ENCODE peak calls at places on chromosome 14, in four cellular contexts. E is sigmoid colon, R is astrocyte of the spinal cord, U is dorsolateral prefrontal cortex. W is an unnamed sample.
A peak's percentile ranks its signal among the peaks of the same experiment; 100 is the strongest.

GRCh38 chr14:99174081-99174851 is 97.7 kb downstream of the BCL11B start:
- DNase-seq in E (peak; percentile 44), U (no peak), R (no peak), W (no peak)

GRCh38 chr14:62125793-62126192 is 363.6 kb downstream of the SNAPC1 start:
- DNase-seq in E (no peak), R (no peak), U (no peak), W (no peak)

GRCh38 chr14:71716371-71716770 is 215.9 kb upstream of the RGS6 start:
- DNase-seq in U (no peak), E (no peak), R (peak; percentile 74), W (no peak)

GRCh38 chr14:72471346-72471745 is 422.6 kb downstream of the DPF3 start:
- DNase-seq in U (no peak), R (no peak), E (no peak), W (no peak)

GRCh38 chr14:53002576-53002975 is 51.7 kb upstream of the FERMT2 start:
- DNase-seq in R (no peak), U (no peak), E (no peak), W (no peak)

GRCh38 chr14:98612434-98613200 is 659.4 kb downstream of the BCL11B start:
- DNase-seq in R (no peak), E (no peak), U (no peak), W (no peak)

GRCh38 chr14:61145258-61145902 is 135.8 kb downstream of the TMEM30B start:
- DNase-seq in R (peak; percentile 95), E (no peak), U (no peak), W (peak; percentile 90)

GRCh38 chr14:77041837-77042557 is 13.5 kb upstream of the IRF2BPL start:
- DNase-seq in R (peak; percentile 97), U (no peak), E (peak; percentile 89), W (peak; percentile 95)

GRCh38 chr14:22536853-22537338 is 52.1 kb downstream of the DAD1 start:
- DNase-seq in U (peak; percentile 61), R (peak; percentile 95), E (peak; percentile 86), W (peak; percentile 94)

GRCh38 chr14:41609704-41610183 is 3.1 kb downstream of the LRFN5 start:
- DNase-seq in R (peak; percentile 70), E (peak; percentile 74), U (peak; percentile 72), W (peak; percentile 36)

DNA sequence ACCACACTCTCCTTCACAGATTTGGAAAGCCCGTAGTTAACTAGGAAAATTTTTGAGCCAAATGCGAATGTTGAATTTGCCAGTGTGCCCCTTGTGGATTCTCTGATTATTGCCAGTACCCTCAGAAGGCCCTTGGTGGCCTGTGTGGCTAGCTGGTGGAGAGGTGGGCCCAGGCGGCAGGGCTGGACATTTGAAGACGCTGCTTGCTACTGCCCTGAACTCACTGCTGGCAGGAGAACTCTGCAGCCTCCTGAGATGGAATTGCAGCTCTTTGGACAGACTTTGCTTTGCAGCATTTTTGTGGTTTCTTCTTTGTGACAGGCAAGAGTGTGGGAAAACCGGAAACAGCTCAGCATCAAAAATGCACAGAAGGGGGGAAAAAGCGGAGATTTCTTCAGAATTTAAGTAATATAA is 97.6 kb downstream of the TGFB3 start:
- DNase-seq in R (peak; percentile 92), E (no peak), U (no peak), W (peak; percentile 90)
- TF ChIP-seq CTCF in R (peak; percentile 36), E (no peak), U (peak; percentile 45), W (peak; percentile 37)

DNA sequence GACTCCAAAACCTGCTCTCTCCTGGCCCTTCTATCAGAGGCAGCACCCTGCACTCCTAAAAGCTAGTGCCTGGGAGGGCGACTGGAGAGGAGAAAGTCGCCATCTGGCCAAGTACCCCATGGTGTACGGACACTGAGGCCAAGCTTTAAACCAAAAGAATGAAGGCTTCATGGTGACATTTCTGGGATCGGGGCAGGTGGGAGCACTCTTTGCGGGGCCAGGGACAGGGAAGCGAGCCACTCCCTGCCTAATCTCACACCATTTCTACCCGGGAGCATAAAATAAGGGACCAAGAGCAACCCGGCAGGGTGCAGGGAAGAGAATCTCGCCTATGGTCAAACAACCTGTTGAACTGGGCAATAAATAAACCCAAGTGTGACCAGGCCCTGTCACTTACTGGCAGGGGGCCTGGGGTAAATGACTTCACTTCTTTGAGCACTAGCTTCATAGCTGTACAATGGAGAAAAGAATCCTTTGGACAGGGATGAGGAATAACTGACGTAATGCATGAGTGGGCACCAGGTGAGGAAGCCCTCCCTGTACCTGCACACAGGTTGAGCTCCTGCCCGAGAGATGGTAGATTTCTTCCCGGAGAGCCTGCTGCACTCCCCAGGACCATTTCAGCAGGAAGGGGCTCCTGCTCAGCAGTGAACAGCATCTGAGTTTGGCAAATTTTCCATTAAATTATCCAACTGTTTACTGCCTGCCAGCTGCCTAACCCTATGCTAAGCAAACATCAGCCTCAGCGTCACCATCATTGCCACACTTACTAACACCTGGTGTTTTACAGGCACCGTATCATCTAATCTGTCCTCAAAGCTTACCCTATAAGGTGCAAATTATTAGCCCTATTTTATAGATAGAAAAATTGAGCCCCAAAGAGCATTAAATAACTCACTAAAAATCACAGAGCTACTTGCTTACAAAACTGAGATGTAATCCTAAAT is 2.0 kb downstream of the SERPINA1 start:
- DNase-seq in U (no peak), E (peak; percentile 27), R (no peak), W (no peak)
- H3K4me3 ChIP-seq in U (no peak overlapping the region), E (no peak overlapping the region), R (no peak overlapping the region), W (no peak overlapping the region)

GRCh38 chr14:66104486-66104885 is 381.7 kb upstream of the CCDC196 start:
- DNase-seq in R (no peak), U (no peak), E (no peak), W (no peak)
- TF ChIP-seq CTCF in R (no peak), U (no peak), E (no peak), W (no peak)

DNA sequence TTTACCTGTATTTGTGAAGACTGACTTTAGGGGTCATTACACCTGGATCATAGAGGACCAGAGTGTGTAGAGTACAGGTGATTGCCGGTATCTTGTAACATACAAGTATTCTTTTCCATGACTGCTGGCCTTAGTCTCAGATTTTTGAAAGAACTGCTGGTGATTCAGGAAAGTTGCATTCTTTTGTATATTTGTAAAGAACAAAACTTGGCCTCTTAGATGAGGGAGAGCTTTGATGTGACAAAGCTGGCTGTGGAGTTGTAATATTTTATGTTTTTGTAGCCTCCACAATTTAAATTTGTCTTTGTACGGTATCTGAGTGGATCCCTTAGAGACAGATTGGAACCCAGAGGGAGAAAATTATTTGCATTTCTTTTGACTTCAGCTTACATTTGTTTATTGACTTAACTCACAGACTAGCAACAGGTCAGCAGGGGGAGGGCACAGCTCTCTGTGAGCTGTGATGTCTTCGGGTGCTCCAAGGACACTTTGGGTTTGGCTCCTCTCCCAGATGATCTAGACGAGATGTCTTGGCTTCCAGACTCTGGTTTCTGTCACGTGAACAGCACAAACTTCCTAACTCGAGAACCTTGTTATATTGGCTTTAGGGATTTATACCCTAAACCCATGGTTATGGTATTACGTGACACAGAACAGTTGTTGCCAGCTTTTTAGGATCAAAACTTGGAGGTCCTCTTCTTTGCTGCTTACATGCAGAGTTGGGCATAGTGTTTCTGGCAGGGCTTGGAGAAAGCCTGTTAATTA is 65.9 kb downstream of the DAAM1 start:
- DNase-seq in E (peak; percentile 90), U (peak; percentile 16), R (peak; percentile 97), W (peak; percentile 98)
- H3K4me3 ChIP-seq in E (no peak overlapping the region), U (no peak overlapping the region), R (no peak overlapping the region), W (no peak overlapping the region)

GRCh38 chr14:75295491-75296338 is 17.1 kb downstream of the FOS start:
- DNase-seq in U (peak; percentile 84), R (peak; percentile 83), E (peak; percentile 93), W (peak; percentile 81)

GRCh38 chr14:75295061-75295461 is 16.4 kb downstream of the FOS start:
- DNase-seq in E (peak; percentile 88), U (peak; percentile 75), R (peak; percentile 76), W (peak; percentile 85)

GRCh38 chr14:75292886-75293285 is 14.3 kb downstream of the FOS start:
- DNase-seq in R (no peak), E (peak; percentile 36), U (no peak), W (no peak)

GRCh38 chr14:75294649-75295033 is 16.0 kb downstream of the FOS start:
- DNase-seq in R (no peak), U (no peak), E (peak; percentile 75), W (no peak)

GRCh38 chr14:75293920-75294648 is 15.5 kb downstream of the FOS start:
- DNase-seq in R (peak; percentile 96), U (peak; percentile 93), E (peak; percentile 98), W (peak; percentile 98)
- TF ChIP-seq CTCF in R (no peak), U (no peak), E (no peak), W (no peak)

GRCh38 chr14:104135904-104136471 is 2.4 kb upstream of the KIF26A start:
- DNase-seq in U (no peak), E (no peak), R (no peak), W (no peak)
- H3K4me3 ChIP-seq in U (peak overlapping the region; percentile 69), E (no peak overlapping the region), R (no peak overlapping the region), W (no peak overlapping the region)

GRCh38 chr14:27608377-27608776 is 1010.5 kb upstream of the NOVA1 start:
- DNase-seq in U (no peak), E (no peak), R (no peak), W (no peak)
- TF ChIP-seq CTCF in U (no peak), E (no peak), R (peak; percentile 2), W (no peak)

GRCh38 chr14:20787025-20787424 is 6.0 kb downstream of the RNASE6 start:
- DNase-seq in U (no peak), E (no peak), R (no peak), W (no peak)

GRCh38 chr14:20781805-20782204 is 737 bp downstream of the RNASE6 start:
- DNase-seq in E (no peak), U (no peak), R (no peak), W (no peak)

GRCh38 chr14:20782280-20782890 is 1.3 kb downstream of the RNASE6 start:
- DNase-seq in E (no peak), R (no peak), U (no peak), W (no peak)
- H3K4me3 ChIP-seq in E (peak overlapping the region; percentile 26), R (no peak overlapping the region), U (peak overlapping the region; percentile 47), W (no peak overlapping the region)

GRCh38 chr14:29016050-29016900 is 249.7 kb downstream of the FOXG1 start:
- DNase-seq in R (peak; percentile 59), U (no peak), E (no peak), W (peak; percentile 50)
- TF ChIP-seq CTCF in R (peak; percentile 91), U (peak; percentile 14), E (no peak), W (peak; percentile 95)

W was measured in fibroblast of villous mesenchyme.